ENCODE peak calls at places on chromosomes 5 and 9, in five cellular contexts. One of them, this sample, is unnamed.

GRCh38 chr5:96657068-96657467 is 5.1 kb upstream of the CAST start:
- DNase-seq in dorsolateral prefrontal cortex: no peak
- DNase-seq in mammary epithelial cell: peak
- DNase-seq in stimulated activated CD8-positive, alpha-beta memory T cell treated with anti-CD3 and anti-CD28 coated beads, Interleukin-7, amount 100 ng/mL, for 4 hours: peak
- DNase-seq in naive thymus-derived CD8-positive, alpha-beta T cell: no peak
- DNase-seq in this sample: peak

GRCh38 chr9:88818495-88819201 is 172.6 kb upstream of the S1PR3 start:
- DNase-seq in naive thymus-derived CD8-positive, alpha-beta T cell: no peak
- DNase-seq in stimulated activated CD8-positive, alpha-beta memory T cell treated with anti-CD3 and anti-CD28 coated beads, Interleukin-7, amount 100 ng/mL, for 4 hours: no peak
- DNase-seq in mammary epithelial cell: peak
- DNase-seq in dorsolateral prefrontal cortex: no peak
- DNase-seq in this sample: no peak

GRCh38 chr9:91039125-91039834 is 237.7 kb downstream of the SYK start:
- DNase-seq in dorsolateral prefrontal cortex: no peak
- DNase-seq in stimulated activated CD8-positive, alpha-beta memory T cell treated with anti-CD3 and anti-CD28 coated beads, Interleukin-7, amount 100 ng/mL, for 4 hours: no peak
- DNase-seq in naive thymus-derived CD8-positive, alpha-beta T cell: no peak
- DNase-seq in mammary epithelial cell: no peak
- DNase-seq in this sample: no peak

GRCh38 chr5:94751456-94751855 is 133.0 kb downstream of the SLF1 start:
- DNase-seq in stimulated activated CD8-positive, alpha-beta memory T cell treated with anti-CD3 and anti-CD28 coated beads, Interleukin-7, amount 100 ng/mL, for 4 hours: no peak
- DNase-seq in dorsolateral prefrontal cortex: no peak
- DNase-seq in mammary epithelial cell: no peak
- DNase-seq in naive thymus-derived CD8-positive, alpha-beta T cell: no peak
- DNase-seq in this sample: no peak

GRCh38 chr5:14806452-14806851 is 65.1 kb downstream of the ANKH start:
- DNase-seq in naive thymus-derived CD8-positive, alpha-beta T cell: no peak
- DNase-seq in mammary epithelial cell: no peak
- DNase-seq in dorsolateral prefrontal cortex: no peak
- DNase-seq in stimulated activated CD8-positive, alpha-beta memory T cell treated with anti-CD3 and anti-CD28 coated beads, Interleukin-7, amount 100 ng/mL, for 4 hours: no peak
- DNase-seq in this sample: no peak

GRCh38 chr9:83130541-83130940 is 67.6 kb upstream of the RASEF start:
- DNase-seq in stimulated activated CD8-positive, alpha-beta memory T cell treated with anti-CD3 and anti-CD28 coated beads, Interleukin-7, amount 100 ng/mL, for 4 hours: no peak
- DNase-seq in dorsolateral prefrontal cortex: no peak
- DNase-seq in mammary epithelial cell: peak
- DNase-seq in naive thymus-derived CD8-positive, alpha-beta T cell: no peak
- DNase-seq in this sample: no peak

GRCh38 chr5:115813719-115814118 is 2.7 kb downstream of the CDO1 start:
- DNase-seq in naive thymus-derived CD8-positive, alpha-beta T cell: no peak
- DNase-seq in dorsolateral prefrontal cortex: no peak
- DNase-seq in mammary epithelial cell: no peak
- DNase-seq in stimulated activated CD8-positive, alpha-beta memory T cell treated with anti-CD3 and anti-CD28 coated beads, Interleukin-7, amount 100 ng/mL, for 4 hours: no peak
- DNase-seq in this sample: no peak

GRCh38 chr9:95167998-95168397 is 149.5 kb downstream of the FANCC start:
- DNase-seq in stimulated activated CD8-positive, alpha-beta memory T cell treated with anti-CD3 and anti-CD28 coated beads, Interleukin-7, amount 100 ng/mL, for 4 hours: peak
- DNase-seq in naive thymus-derived CD8-positive, alpha-beta T cell: peak
- DNase-seq in mammary epithelial cell: peak
- DNase-seq in dorsolateral prefrontal cortex: no peak
- DNase-seq in this sample: no peak

GRCh38 chr9:129328357-129329103 is 150.5 kb upstream of the IER5L start:
- DNase-seq in stimulated activated CD8-positive, alpha-beta memory T cell treated with anti-CD3 and anti-CD28 coated beads, Interleukin-7, amount 100 ng/mL, for 4 hours: no peak
- DNase-seq in mammary epithelial cell: no peak
- DNase-seq in dorsolateral prefrontal cortex: no peak
- DNase-seq in naive thymus-derived CD8-positive, alpha-beta T cell: no peak
- DNase-seq in this sample: no peak

GRCh38 chr5:65359569-65359968 is 122.2 kb downstream of the ADAMTS6 start:
- DNase-seq in dorsolateral prefrontal cortex: no peak
- DNase-seq in stimulated activated CD8-positive, alpha-beta memory T cell treated with anti-CD3 and anti-CD28 coated beads, Interleukin-7, amount 100 ng/mL, for 4 hours: no peak
- DNase-seq in naive thymus-derived CD8-positive, alpha-beta T cell: no peak
- DNase-seq in mammary epithelial cell: no peak
- DNase-seq in this sample: no peak